ENCODE peak calls at places on chromosomes 2 and 18, in nine cellular contexts. I is GM12892, G is lower leg skin, J is H1, N is body of pancreas, E is gastrocnemius medialis, D is suprapubic skin, S is A549, H is K562. B is an unnamed sample.

GRCh38 chr2:24021122-24021998 is 11.5 kb downstream of the MFSD2B start:
- DNase-seq in N (peak), E (no peak), I (no peak), G (peak), D (peak), J (peak), H (peak), S (peak), B (peak)

GRCh38 chr2:127645395-127646291 is at the start of gene GPR17:
- DNase-seq in N (no peak), S (no peak), I (no peak), D (no peak), J (no peak), E (no peak), G (no peak), H (no peak), B (no peak)

GRCh38 chr2:132668986-132669853 is 785 bp downstream of the LYPD1 start:
- DNase-seq in J (peak), G (no peak), I (no peak), N (peak), D (no peak), E (no peak), S (peak), H (no peak), B (no peak)

GRCh38 chr2:235990344-235990743 is 177.8 kb downstream of the GBX2 start:
- DNase-seq in N (no peak), J (no peak), S (no peak), H (no peak), I (no peak), D (no peak), E (no peak), G (peak), B (no peak)

GRCh38 chr18:12327510-12328178 is 19.6 kb downstream of the TUBB6 start:
- DNase-seq in I (peak), E (peak), D (peak), G (peak), H (peak), J (peak), S (peak), N (peak), B (peak)

GRCh38 chr18:8938817-8939216 is 163.7 kb upstream of the NDUFV2 start:
- DNase-seq in E (no peak), N (no peak), G (no peak), I (no peak), H (no peak), J (no peak), S (no peak), D (no peak), B (no peak)

GRCh38 chr2:200199576-200200263 is 106.8 kb upstream of the SPATS2L start:
- DNase-seq in S (peak), G (no peak), H (no peak), D (no peak), J (peak), N (no peak), E (no peak), I (no peak), B (no peak)

GRCh38 chr2:68135448-68136320 is 22.0 kb upstream of the PNO1 start:
- DNase-seq in H (peak), I (no peak), S (no peak), G (no peak), N (no peak), E (no peak), D (no peak), J (no peak), B (no peak)

GRCh38 chr2:226489765-226490164 is 309.9 kb downstream of the IRS1 start:
- DNase-seq in E (no peak), I (no peak), S (peak), D (no peak), H (no peak), J (no peak), G (no peak), N (no peak), B (no peak)

GRCh38 chr2:98795903-98796676 is 65.2 kb upstream of the MGAT4A start:
- DNase-seq in D (peak), J (no peak), N (no peak), G (no peak), S (peak), E (no peak), I (no peak), H (no peak), B (no peak)

GRCh38 chr2:136131961-136132839 is 14.3 kb upstream of the CXCR4 start:
- DNase-seq in G (no peak), N (peak), H (no peak), J (no peak), S (no peak), E (no peak), I (peak), D (no peak), B (peak)
- TF ChIP-seq POLR2A in G (no peak), N (no peak), H (no peak), J (no peak), S (no peak), E (no peak), I (no peak), D (peak), B (no peak)

GRCh38 chr2:231396058-231396821 is 730 bp downstream of the B3GNT7 start:
- DNase-seq in N (peak), S (no peak), G (no peak), E (no peak), H (no peak), I (no peak), J (no peak), D (no peak), B (peak)

GRCh38 chr2:231395188-231396057 is at the start of gene B3GNT7:
- DNase-seq in D (no peak), I (peak), E (no peak), S (no peak), N (peak), H (no peak), G (no peak), J (peak), B (peak)

GRCh38 chr2:231392431-231393148 is 2.9 kb upstream of the B3GNT7 start:
- DNase-seq in D (no peak), N (no peak), I (no peak), H (no peak), S (no peak), E (no peak), J (no peak), G (no peak), B (peak)

GRCh38 chr2:231393149-231394131 is 2.1 kb upstream of the B3GNT7 start:
- DNase-seq in G (no peak), N (no peak), J (no peak), D (no peak), I (peak), H (no peak), S (peak), E (no peak), B (peak)

GRCh38 chr2:231394201-231395141 is 1.0 kb upstream of the B3GNT7 start:
- DNase-seq in I (peak), E (no peak), G (no peak), S (peak), J (peak), H (peak), N (peak), D (no peak), B (peak)
- TF ChIP-seq POLR2A in I (peak), E (no peak), G (no peak), S (no peak), J (no peak), H (no peak), N (no peak), D (no peak), B (peak)

DNA sequence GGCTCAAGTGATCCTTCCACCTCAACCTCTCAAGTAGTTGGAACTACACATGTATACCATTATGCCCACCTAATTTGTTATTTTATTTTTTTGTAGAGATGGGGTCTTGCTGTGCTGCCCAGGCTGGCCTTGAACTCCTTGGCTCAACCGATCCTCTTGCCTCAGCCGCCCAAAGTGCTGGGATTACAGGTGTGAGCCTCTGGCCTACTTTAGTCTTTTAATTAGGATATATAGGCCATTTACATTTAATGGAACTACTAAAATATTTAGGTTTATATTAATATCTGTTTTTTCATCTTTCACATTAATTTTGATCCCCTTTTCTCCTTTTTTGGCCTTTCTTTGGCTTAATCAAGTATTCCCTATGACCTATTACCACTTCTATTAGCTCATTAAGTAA is 95.7 kb upstream of the OSR1 start:
- DNase-seq in I (no peak), E (no peak), N (no peak), D (no peak), S (no peak), G (no peak), H (no peak), J (no peak), B (no peak)
- TF ChIP-seq POLR2A in I (no peak), E (no peak), N (no peak), D (no peak), S (no peak), G (no peak), H (no peak), J (no peak), B (no peak)

GRCh38 chr2:191638802-191639172 is 39.1 kb upstream of the NABP1 start:
- DNase-seq in S (no peak), I (no peak), E (no peak), N (no peak), D (no peak), J (no peak), G (no peak), H (no peak), B (no peak)

GRCh38 chr2:191637182-191638078 is 40.5 kb upstream of the NABP1 start:
- DNase-seq in I (no peak), N (no peak), D (no peak), E (no peak), S (peak), G (no peak), H (peak), J (no peak), B (no peak)

GRCh38 chr2:191636235-191636543 is 41.7 kb upstream of the NABP1 start:
- DNase-seq in G (no peak), D (no peak), S (peak), N (no peak), H (no peak), E (no peak), I (no peak), J (no peak), B (no peak)

GRCh38 chr2:191636586-191636985 is 41.4 kb upstream of the NABP1 start:
- DNase-seq in H (no peak), N (no peak), I (no peak), E (no peak), G (no peak), S (no peak), J (no peak), D (no peak), B (no peak)

GRCh38 chr2:191638079-191638801 is 39.7 kb upstream of the NABP1 start:
- DNase-seq in G (no peak), S (no peak), D (no peak), E (no peak), I (no peak), J (no peak), H (peak), N (peak), B (no peak)
- TF ChIP-seq POLR2A in G (no peak), S (no peak), D (no peak), E (no peak), I (no peak), J (no peak), H (peak), N (no peak), B (no peak)

GRCh38 chr2:6656633-6657032 is 209.1 kb downstream of the CMPK2 start:
- DNase-seq in H (no peak), G (no peak), J (no peak), I (no peak), N (no peak), S (no peak), D (no peak), E (no peak), B (no peak)
- TF ChIP-seq POLR2A in H (no peak), G (no peak), J (no peak), I (no peak), N (no peak), S (no peak), D (no peak), E (no peak), B (no peak)